ENCODE peak calls at places on chromosomes 2 and 18, in nine cellular contexts. One of them, this sample, is unnamed.
A peak's percentile ranks its signal among the peaks of the same experiment; 100 is the strongest.

GRCh38 chr2:208072250-208072892 is 47.0 kb upstream of the PLEKHM3 start:
- DNase-seq in fibroblast of pulmonary artery: peak; percentile 80
- DNase-seq in stimulated activated CD8-positive, alpha-beta memory T cell treated with anti-CD3 and anti-CD28 coated beads, Interleukin-2, amount 100 ng/mL, for 48 hours: peak; percentile 34
- DNase-seq in prostate gland: peak; percentile 63
- DNase-seq in WTC11: peak; percentile 72
- DNase-seq in kidney tubule cell: peak; percentile 69
- DNase-seq in SW480: peak; percentile 57
- DNase-seq in GM12892: peak; percentile 20
- DNase-seq in occipital lobe: peak; percentile 18
- DNase-seq in this sample: peak; percentile 24

GRCh38 chr2:208595386-208596275 is 189.0 kb downstream of the PTH2R start:
- DNase-seq in fibroblast of pulmonary artery: no peak
- DNase-seq in stimulated activated CD8-positive, alpha-beta memory T cell treated with anti-CD3 and anti-CD28 coated beads, Interleukin-2, amount 100 ng/mL, for 48 hours: no peak
- DNase-seq in prostate gland: no peak
- DNase-seq in WTC11: no peak
- DNase-seq in kidney tubule cell: peak; percentile 69
- DNase-seq in SW480: peak; percentile 42
- DNase-seq in GM12892: no peak
- DNase-seq in occipital lobe: no peak
- DNase-seq in this sample: no peak

GRCh38 chr2:64359892-64360657 is 93.9 kb upstream of the LGALSL start:
- DNase-seq in fibroblast of pulmonary artery: peak; percentile 92
- DNase-seq in stimulated activated CD8-positive, alpha-beta memory T cell treated with anti-CD3 and anti-CD28 coated beads, Interleukin-2, amount 100 ng/mL, for 48 hours: peak; percentile 57
- DNase-seq in prostate gland: peak; percentile 78
- DNase-seq in WTC11: peak; percentile 22
- DNase-seq in kidney tubule cell: peak; percentile 97
- DNase-seq in SW480: peak; percentile 92
- DNase-seq in GM12892: peak; percentile 37
- DNase-seq in occipital lobe: no peak
- DNase-seq in this sample: no peak

GRCh38 chr2:15701326-15701907 is 109.7 kb downstream of the DDX1 start:
- DNase-seq in fibroblast of pulmonary artery: no peak
- DNase-seq in stimulated activated CD8-positive, alpha-beta memory T cell treated with anti-CD3 and anti-CD28 coated beads, Interleukin-2, amount 100 ng/mL, for 48 hours: no peak
- DNase-seq in prostate gland: no peak
- DNase-seq in WTC11: no peak
- DNase-seq in kidney tubule cell: no peak
- DNase-seq in SW480: no peak
- DNase-seq in GM12892: no peak
- DNase-seq in occipital lobe: no peak
- DNase-seq in this sample: no peak

GRCh38 chr2:16368328-16368727 is 297.3 kb downstream of the CYRIA start:
- DNase-seq in fibroblast of pulmonary artery: no peak
- DNase-seq in stimulated activated CD8-positive, alpha-beta memory T cell treated with anti-CD3 and anti-CD28 coated beads, Interleukin-2, amount 100 ng/mL, for 48 hours: no peak
- DNase-seq in prostate gland: no peak
- DNase-seq in WTC11: no peak
- DNase-seq in kidney tubule cell: no peak
- DNase-seq in SW480: no peak
- DNase-seq in GM12892: no peak
- DNase-seq in occipital lobe: no peak
- DNase-seq in this sample: no peak

GRCh38 chr2:12050381-12050780 is 303.9 kb downstream of the LPIN1 start:
- DNase-seq in fibroblast of pulmonary artery: no peak
- DNase-seq in stimulated activated CD8-positive, alpha-beta memory T cell treated with anti-CD3 and anti-CD28 coated beads, Interleukin-2, amount 100 ng/mL, for 48 hours: no peak
- DNase-seq in prostate gland: no peak
- DNase-seq in WTC11: no peak
- DNase-seq in kidney tubule cell: peak; percentile 25
- DNase-seq in SW480: no peak
- DNase-seq in GM12892: no peak
- DNase-seq in occipital lobe: no peak
- DNase-seq in this sample: no peak

GRCh38 chr2:66576381-66577330 is 141.7 kb downstream of the MEIS1 start:
- DNase-seq in fibroblast of pulmonary artery: peak; percentile 64
- DNase-seq in stimulated activated CD8-positive, alpha-beta memory T cell treated with anti-CD3 and anti-CD28 coated beads, Interleukin-2, amount 100 ng/mL, for 48 hours: no peak
- DNase-seq in prostate gland: peak; percentile 42
- DNase-seq in WTC11: peak; percentile 26
- DNase-seq in kidney tubule cell: no peak
- DNase-seq in SW480: no peak
- DNase-seq in GM12892: no peak
- DNase-seq in occipital lobe: no peak
- DNase-seq in this sample: no peak

GRCh38 chr2:86078801-86079545 is 26.7 kb downstream of the POLR1A start:
- DNase-seq in fibroblast of pulmonary artery: peak; percentile 80
- DNase-seq in stimulated activated CD8-positive, alpha-beta memory T cell treated with anti-CD3 and anti-CD28 coated beads, Interleukin-2, amount 100 ng/mL, for 48 hours: no peak
- DNase-seq in prostate gland: peak; percentile 51
- DNase-seq in WTC11: no peak
- DNase-seq in kidney tubule cell: peak; percentile 33
- DNase-seq in SW480: no peak
- DNase-seq in GM12892: no peak
- DNase-seq in occipital lobe: peak; percentile 44
- DNase-seq in this sample: peak; percentile 15

GRCh38 chr2:88811681-88812080 is 120.2 kb downstream of the RPIA start:
- DNase-seq in fibroblast of pulmonary artery: no peak
- DNase-seq in stimulated activated CD8-positive, alpha-beta memory T cell treated with anti-CD3 and anti-CD28 coated beads, Interleukin-2, amount 100 ng/mL, for 48 hours: no peak
- DNase-seq in prostate gland: no peak
- DNase-seq in WTC11: no peak
- DNase-seq in kidney tubule cell: no peak
- DNase-seq in SW480: no peak
- DNase-seq in GM12892: no peak
- DNase-seq in occipital lobe: no peak
- DNase-seq in this sample: no peak

GRCh38 chr18:60022671-60023276 is 123.0 kb downstream of the PMAIP1 start:
- DNase-seq in fibroblast of pulmonary artery: no peak
- DNase-seq in stimulated activated CD8-positive, alpha-beta memory T cell treated with anti-CD3 and anti-CD28 coated beads, Interleukin-2, amount 100 ng/mL, for 48 hours: no peak
- DNase-seq in prostate gland: no peak
- DNase-seq in WTC11: no peak
- DNase-seq in kidney tubule cell: peak; percentile 22
- DNase-seq in SW480: no peak
- DNase-seq in GM12892: no peak
- DNase-seq in occipital lobe: no peak
- DNase-seq in this sample: no peak

GRCh38 chr2:28716265-28716865 is 35.3 kb upstream of the PPP1CB start:
- DNase-seq in fibroblast of pulmonary artery: peak; percentile 96
- DNase-seq in stimulated activated CD8-positive, alpha-beta memory T cell treated with anti-CD3 and anti-CD28 coated beads, Interleukin-2, amount 100 ng/mL, for 48 hours: no peak
- DNase-seq in prostate gland: peak; percentile 93
- DNase-seq in WTC11: no peak
- DNase-seq in kidney tubule cell: peak; percentile 97
- DNase-seq in SW480: peak; percentile 78
- DNase-seq in GM12892: no peak
- DNase-seq in occipital lobe: peak; percentile 16
- DNase-seq in this sample: no peak

GRCh38 chr2:237629188-237629534 is 1.8 kb downstream of the LRRFIP1 start:
- DNase-seq in fibroblast of pulmonary artery: no peak
- DNase-seq in stimulated activated CD8-positive, alpha-beta memory T cell treated with anti-CD3 and anti-CD28 coated beads, Interleukin-2, amount 100 ng/mL, for 48 hours: no peak
- DNase-seq in prostate gland: no peak
- DNase-seq in WTC11: no peak
- DNase-seq in kidney tubule cell: no peak
- DNase-seq in SW480: no peak
- DNase-seq in GM12892: no peak
- DNase-seq in occipital lobe: no peak
- DNase-seq in this sample: no peak

GRCh38 chr2:81276595-81276994 is 972.0 kb upstream of the LRRTM1 start:
- DNase-seq in fibroblast of pulmonary artery: no peak
- DNase-seq in stimulated activated CD8-positive, alpha-beta memory T cell treated with anti-CD3 and anti-CD28 coated beads, Interleukin-2, amount 100 ng/mL, for 48 hours: no peak
- DNase-seq in prostate gland: no peak
- DNase-seq in WTC11: no peak
- DNase-seq in kidney tubule cell: no peak
- DNase-seq in SW480: no peak
- DNase-seq in GM12892: no peak
- DNase-seq in occipital lobe: no peak
- DNase-seq in this sample: no peak

GRCh38 chr2:120014231-120014990 is 1.5 kb downstream of the EPB41L5 start:
- DNase-seq in fibroblast of pulmonary artery: no peak
- DNase-seq in stimulated activated CD8-positive, alpha-beta memory T cell treated with anti-CD3 and anti-CD28 coated beads, Interleukin-2, amount 100 ng/mL, for 48 hours: no peak
- DNase-seq in prostate gland: no peak
- DNase-seq in WTC11: no peak
- DNase-seq in kidney tubule cell: peak; percentile 63
- DNase-seq in SW480: no peak
- DNase-seq in GM12892: no peak
- DNase-seq in occipital lobe: no peak
- DNase-seq in this sample: no peak

GRCh38 chr2:217926801-217927200 is 76.0 kb downstream of the TNS1 start:
- DNase-seq in fibroblast of pulmonary artery: no peak
- DNase-seq in stimulated activated CD8-positive, alpha-beta memory T cell treated with anti-CD3 and anti-CD28 coated beads, Interleukin-2, amount 100 ng/mL, for 48 hours: no peak
- DNase-seq in prostate gland: no peak
- DNase-seq in WTC11: no peak
- DNase-seq in kidney tubule cell: no peak
- DNase-seq in SW480: no peak
- DNase-seq in GM12892: no peak
- DNase-seq in occipital lobe: no peak
- DNase-seq in this sample: no peak

GRCh38 chr18:70457223-70457622 is 168.4 kb downstream of the SOCS6 start:
- DNase-seq in fibroblast of pulmonary artery: no peak
- DNase-seq in stimulated activated CD8-positive, alpha-beta memory T cell treated with anti-CD3 and anti-CD28 coated beads, Interleukin-2, amount 100 ng/mL, for 48 hours: no peak
- DNase-seq in prostate gland: no peak
- DNase-seq in WTC11: no peak
- DNase-seq in kidney tubule cell: no peak
- DNase-seq in SW480: no peak
- DNase-seq in GM12892: no peak
- DNase-seq in occipital lobe: no peak
- DNase-seq in this sample: no peak

GRCh38 chr2:199631129-199631528 is 173.4 kb upstream of the SATB2 start:
- DNase-seq in fibroblast of pulmonary artery: no peak
- DNase-seq in stimulated activated CD8-positive, alpha-beta memory T cell treated with anti-CD3 and anti-CD28 coated beads, Interleukin-2, amount 100 ng/mL, for 48 hours: no peak
- DNase-seq in prostate gland: no peak
- DNase-seq in WTC11: no peak
- DNase-seq in kidney tubule cell: no peak
- DNase-seq in SW480: no peak
- DNase-seq in GM12892: no peak
- DNase-seq in occipital lobe: no peak
- DNase-seq in this sample: no peak

GRCh38 chr2:134818321-134818720 is 20.1 kb upstream of the ACMSD start:
- DNase-seq in fibroblast of pulmonary artery: no peak
- DNase-seq in stimulated activated CD8-positive, alpha-beta memory T cell treated with anti-CD3 and anti-CD28 coated beads, Interleukin-2, amount 100 ng/mL, for 48 hours: no peak
- DNase-seq in prostate gland: no peak
- DNase-seq in WTC11: no peak
- DNase-seq in kidney tubule cell: peak; percentile 81
- DNase-seq in SW480: peak; percentile 20
- DNase-seq in GM12892: no peak
- DNase-seq in occipital lobe: no peak
- DNase-seq in this sample: no peak

GRCh38 chr18:3180325-3180724 is 39.4 kb downstream of the MYOM1 start:
- DNase-seq in fibroblast of pulmonary artery: peak; percentile 21
- DNase-seq in stimulated activated CD8-positive, alpha-beta memory T cell treated with anti-CD3 and anti-CD28 coated beads, Interleukin-2, amount 100 ng/mL, for 48 hours: no peak
- DNase-seq in prostate gland: no peak
- DNase-seq in WTC11: no peak
- DNase-seq in kidney tubule cell: no peak
- DNase-seq in SW480: no peak
- DNase-seq in GM12892: no peak
- DNase-seq in occipital lobe: no peak
- DNase-seq in this sample: no peak